ENCODE peak calls at places on chromosomes 4 and X, in six cellular contexts. A is pancreas, F is astrocyte, Q is ascending aorta, J is H9, Y is neural progenitor cell. D is an unnamed sample.

GRCh38 chr4:185567828-185568442 is 32.6 kb upstream of the PDLIM3 start:
- DNase-seq in Q (peak; percentile 31), Y (no peak), A (peak; percentile 67), J (no peak), F (peak; percentile 69), D (no peak)

GRCh38 chr4:127484101-127484500 is 148.7 kb upstream of the INTU start:
- DNase-seq in J (no peak), A (no peak), F (no peak), Q (no peak), Y (no peak), D (no peak)

GRCh38 chr4:39730067-39730466 is 32.1 kb downstream of the UBE2K start:
- DNase-seq in A (no peak), Q (no peak), F (peak; percentile 34), J (no peak), Y (no peak), D (no peak)

GRCh38 chr4:88999392-88999791 is 57.6 kb downstream of the FAM13A start:
- DNase-seq in Y (no peak), A (no peak), Q (no peak), F (no peak), J (no peak), D (no peak)

GRCh38 chrX:71178908-71179307 is 34.3 kb downstream of the NLGN3 start:
- DNase-seq in Y (peak; percentile 68), J (peak; percentile 47), A (peak; percentile 33), Q (no peak), F (peak; percentile 37), D (no peak)

GRCh38 chrX:155997436-155997835 is at the start of gene IL9R:
- DNase-seq in A (no peak), Y (no peak), F (no peak), Q (no peak), J (no peak), D (no peak)

GRCh38 chr4:105092356-105092755 is 54.3 kb upstream of the TET2 start:
- DNase-seq in J (no peak), A (no peak), Q (no peak), F (peak; percentile 88), Y (no peak), D (no peak)

GRCh38 chr4:82748176-82748575 is 50.4 kb downstream of the SCD5 start:
- DNase-seq in Q (no peak), A (no peak), J (no peak), F (peak; percentile 31), Y (peak; percentile 25), D (no peak)

GRCh38 chr4:60365176-60365575 is 835.0 kb upstream of the ADGRL3 start:
- DNase-seq in J (no peak), Y (no peak), A (no peak), F (no peak), Q (no peak), D (no peak)

GRCh38 chrX:109839694-109840358 is 106.8 kb upstream of the ACSL4 start:
- DNase-seq in A (no peak), Y (peak; percentile 52), F (peak; percentile 40), Q (no peak), J (peak; percentile 63), D (no peak)

GRCh38 chrX:109842611-109843010 is 109.6 kb upstream of the ACSL4 start:
- DNase-seq in F (no peak), Q (no peak), J (no peak), A (no peak), Y (no peak), D (no peak)

GRCh38 chrX:109841869-109842579 is 109.0 kb upstream of the ACSL4 start:
- DNase-seq in Y (no peak), A (no peak), F (peak; percentile 47), Q (no peak), J (no peak), D (no peak)

GRCh38 chrX:109841257-109841656 is 108.2 kb upstream of the ACSL4 start:
- DNase-seq in F (no peak), A (no peak), Q (no peak), Y (no peak), J (no peak), D (no peak)

GRCh38 chrX:109840585-109840984 is 107.5 kb upstream of the ACSL4 start:
- DNase-seq in A (no peak), F (peak; percentile 95), Q (no peak), Y (no peak), J (no peak), D (peak; percentile 25)
- H3K27ac ChIP-seq in A (no peak overlapping the region), F (peak overlapping the region; percentile 89), Q (peak overlapping the region; percentile 44), Y (no peak overlapping the region), J (no peak overlapping the region), D (no peak overlapping the region)

GRCh38 chrX:45749375-45749774 is 548.7 kb upstream of the DIPK2B start:
- DNase-seq in J (no peak), Y (no peak), Q (no peak), A (no peak), F (no peak), D (no peak)
- TF ChIP-seq CTCF in J (no peak), Y (no peak), Q (peak; percentile 41), A (no peak), F (peak; percentile 24), D (no peak)

DNA sequence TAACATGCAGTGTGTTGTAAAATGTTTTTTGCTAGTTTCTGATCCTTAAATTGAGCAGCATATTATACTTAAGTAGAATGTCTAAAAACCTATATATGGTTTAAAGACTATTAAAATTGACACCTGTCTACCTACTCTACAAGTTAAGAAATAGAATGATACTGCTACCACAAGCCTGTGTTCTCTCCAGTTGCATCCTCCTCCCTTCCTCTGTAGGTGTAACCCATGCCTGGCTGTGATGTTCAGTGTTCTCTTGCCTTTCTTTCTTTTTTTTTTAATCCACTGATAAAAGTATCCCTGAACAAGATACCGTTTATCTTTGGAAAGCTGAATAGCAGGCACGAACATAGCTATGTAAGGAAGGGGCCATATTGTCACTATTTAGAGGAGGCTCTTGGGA is 99.1 kb downstream of the KDM6A start:
- DNase-seq in F (no peak), Y (no peak), Q (no peak), A (no peak), J (no peak), D (no peak)
- H3K9me3 ChIP-seq in F (no peaks in the 10 kb centered on the region), Y (no peaks in the 10 kb centered on the region), Q (no peaks in the 10 kb centered on the region), A (no peaks in the 10 kb centered on the region), J (no peaks in the 10 kb centered on the region), D (no peaks in the 10 kb centered on the region)

GRCh38 chr4:150514709-150515108 is 67.2 kb upstream of the MAB21L2 start:
- DNase-seq in F (no peak), Y (no peak), A (no peak), Q (no peak), J (no peak), D (no peak)

GRCh38 chr4:150515135-150515534 is 66.8 kb upstream of the MAB21L2 start:
- DNase-seq in F (no peak), Y (no peak), A (no peak), Q (no peak), J (no peak), D (no peak)

DNA sequence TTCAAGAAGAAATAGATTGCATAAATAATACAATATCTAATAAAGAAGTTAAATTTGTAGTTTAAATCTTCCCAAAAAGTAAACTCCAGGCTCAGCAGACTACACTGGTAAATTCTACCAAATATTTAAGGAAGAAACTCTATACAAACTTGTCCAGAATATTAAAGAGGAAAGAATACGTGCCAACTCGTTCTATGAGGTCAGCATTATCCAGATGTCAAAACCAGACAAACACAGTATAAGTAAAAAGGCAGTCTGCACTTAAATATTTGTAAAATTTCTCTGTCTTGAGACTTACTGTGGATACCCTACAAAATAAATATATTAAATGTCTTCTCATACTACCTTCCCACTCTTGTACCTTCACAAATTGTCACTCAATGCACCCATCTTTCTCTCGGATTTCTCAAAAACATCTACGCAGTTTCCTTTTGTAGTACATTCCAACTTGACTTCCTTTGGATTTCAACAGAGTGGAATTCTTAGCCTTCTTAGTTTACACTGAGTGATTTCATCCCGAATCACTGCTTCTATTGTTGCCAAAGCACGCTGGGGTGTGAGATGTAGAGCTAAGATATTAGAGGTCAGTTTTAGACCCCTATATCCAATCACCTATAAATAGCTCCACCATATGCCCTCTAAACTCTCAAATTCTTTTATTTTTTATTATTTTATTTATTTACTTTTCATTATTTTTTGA is 71.6 kb upstream of the MAB21L2 start:
- DNase-seq in F (peak; percentile 85), J (no peak), A (no peak), Y (peak; percentile 15), Q (no peak), D (no peak)
- H3K27ac ChIP-seq in F (peak overlapping the region; percentile 65), J (no peak overlapping the region), A (no peak overlapping the region), Y (no peak overlapping the region), Q (peak overlapping the region; percentile 51), D (peak overlapping the region; percentile 41)

GRCh38 chr4:175443547-175443946 is 368.5 kb downstream of the GPM6A start:
- DNase-seq in Q (no peak), J (no peak), A (no peak), F (no peak), Y (no peak), D (no peak)
- TF ChIP-seq CTCF in Q (no peak), J (peak; percentile 39), A (no peak), F (peak; percentile 26), Y (peak; percentile 8), D (no peak)

GRCh38 chr4:28310926-28311325 is 1450.3 kb downstream of the STIM2 start:
- DNase-seq in Y (no peak), F (no peak), A (no peak), J (no peak), Q (no peak), D (no peak)
- H3K9me3 ChIP-seq in Y (no peaks in the 10 kb centered on the region), F (no peaks in the 10 kb centered on the region), A (no peaks in the 10 kb centered on the region), J (no peaks in the 10 kb centered on the region), Q (no peaks in the 10 kb centered on the region), D (no peaks in the 10 kb centered on the region)

GRCh38 chr4:169099775-169100180 is 89.7 kb upstream of the CBR4 start:
- DNase-seq in Q (no peak), F (peak; percentile 79), J (no peak), Y (no peak), A (no peak), D (no peak)

GRCh38 chr4:169100656-169101055 is 90.6 kb upstream of the CBR4 start:
- DNase-seq in F (no peak), J (no peak), Y (peak; percentile 55), A (no peak), Q (no peak), D (no peak)

GRCh38 chr4:169102011-169102410 is 92.0 kb upstream of the CBR4 start:
- DNase-seq in J (no peak), A (no peak), F (no peak), Y (no peak), Q (no peak), D (no peak)

GRCh38 chr4:169098054-169098896 is 88.2 kb upstream of the CBR4 start:
- DNase-seq in Y (no peak), A (no peak), J (no peak), F (peak; percentile 56), Q (no peak), D (no peak)

GRCh38 chr4:169098969-169099685 is 89.1 kb upstream of the CBR4 start:
- DNase-seq in Y (no peak), Q (no peak), F (no peak), A (no peak), J (no peak), D (no peak)
- H3K27ac ChIP-seq in Y (no peak overlapping the region), Q (peak overlapping the region; percentile 72), F (peak overlapping the region; percentile 45), A (no peak overlapping the region), J (no peak overlapping the region), D (peak overlapping the region; percentile 9)

GRCh38 chrX:77446029-77446585 is 1.1 kb upstream of the FGF16 start:
- DNase-seq in J (peak; percentile 60), F (no peak), A (no peak), Y (peak; percentile 48), Q (no peak), D (no peak)
- TF ChIP-seq CTCF in J (peak; percentile 71), F (no peak), A (no peak), Y (peak; percentile 59), Q (peak; percentile 32), D (no peak)

GRCh38 chr4:18976884-18977283 is 955.3 kb upstream of the LCORL start:
- DNase-seq in F (no peak), J (no peak), Q (no peak), Y (no peak), A (no peak), D (no peak)
- H3K9me3 ChIP-seq in F (no peaks in the 10 kb centered on the region), J (no peaks in the 10 kb centered on the region), Q (no peaks in the 10 kb centered on the region), Y (peaks cover 6% of the 10 kb centered on the region), A (no peaks in the 10 kb centered on the region), D (no peaks in the 10 kb centered on the region)

GRCh38 chrX:15043538-15043937 is 170.3 kb downstream of the MOSPD2 start:
- DNase-seq in Y (no peak), F (no peak), Q (no peak), J (no peak), A (no peak), D (no peak)
- H3K27ac ChIP-seq in Y (no peak overlapping the region), F (no peak overlapping the region), Q (no peak overlapping the region), J (no peak overlapping the region), A (no peak overlapping the region), D (no peak overlapping the region)